ENCODE peak calls at places on chromosomes 12 and 14, in seven cellular contexts. S, F, E, X, H, V and Y are unnamed samples.

GRCh38 chr12:116863275-116863767 is 17.9 kb downstream of the HRK start:
- DNase-seq in S (peak), F (peak), E (peak), X (peak), H (peak), V (no peak), Y (no peak)

GRCh38 chr12:3432176-3432742 is 58.7 kb upstream of the PRMT8 start:
- DNase-seq in S (no peak), F (peak), E (no peak), X (peak), H (no peak), V (no peak), Y (no peak)

GRCh38 chr12:48489012-48489411 is 6.7 kb downstream of the C12orf54 start:
- DNase-seq in S (peak), F (no peak), E (peak), X (no peak), H (no peak), V (no peak), Y (no peak)

GRCh38 chr14:57921377-57921776 is 55.5 kb upstream of the SLC35F4 start:
- DNase-seq in S (no peak), F (no peak), E (no peak), X (no peak), H (no peak), V (no peak), Y (no peak)

GRCh38 chr12:54033106-54033979 is 493 bp downstream of the HOXC5 start:
- DNase-seq in S (peak), F (no peak), E (no peak), X (no peak), H (no peak), V (no peak), Y (no peak)

GRCh38 chr12:53532026-53532425 is 24.7 kb upstream of the NPFF start:
- DNase-seq in S (no peak), F (no peak), E (no peak), X (no peak), H (no peak), V (no peak), Y (no peak)

GRCh38 chr14:30921305-30921704 is 46.9 kb downstream of the COCH start:
- DNase-seq in S (no peak), F (no peak), E (peak), X (no peak), H (no peak), V (no peak), Y (no peak)

GRCh38 chr12:9347328-9348127 is 139.3 kb upstream of the PZP start:
- DNase-seq in S (peak), F (no peak), E (peak), X (peak), H (no peak), V (no peak), Y (no peak)

GRCh38 chr14:75595211-75595610 is 16.8 kb downstream of the FLVCR2 start:
- DNase-seq in S (no peak), F (no peak), E (peak), X (no peak), H (no peak), V (no peak), Y (no peak)

GRCh38 chr12:119202121-119202527 is 23.4 kb downstream of the HSPB8 start:
- DNase-seq in S (no peak), F (no peak), E (no peak), X (peak), H (peak), V (no peak), Y (no peak)

GRCh38 chr14:100694579-100695422 is 31.9 kb upstream of the DLK1 start:
- DNase-seq in S (no peak), F (no peak), E (no peak), X (no peak), H (no peak), V (no peak), Y (no peak)

GRCh38 chr12:47021298-47021697 is 58.1 kb upstream of the PCED1B start:
- DNase-seq in S (peak), F (peak), E (peak), X (no peak), H (no peak), V (peak), Y (peak)

GRCh38 chr14:34951286-34951685 is 31.5 kb upstream of the SRP54 start:
- DNase-seq in S (no peak), F (no peak), E (peak), X (no peak), H (no peak), V (no peak), Y (no peak)

GRCh38 chr12:26803552-26803951 is 29.4 kb downstream of the ITPR2 start:
- DNase-seq in S (peak), F (no peak), E (peak), X (no peak), H (no peak), V (no peak), Y (no peak)

GRCh38 chr12:124532947-124533346 is 34.5 kb downstream of the NCOR2 start:
- DNase-seq in S (no peak), F (no peak), E (no peak), X (no peak), H (no peak), V (no peak), Y (no peak)

DNA sequence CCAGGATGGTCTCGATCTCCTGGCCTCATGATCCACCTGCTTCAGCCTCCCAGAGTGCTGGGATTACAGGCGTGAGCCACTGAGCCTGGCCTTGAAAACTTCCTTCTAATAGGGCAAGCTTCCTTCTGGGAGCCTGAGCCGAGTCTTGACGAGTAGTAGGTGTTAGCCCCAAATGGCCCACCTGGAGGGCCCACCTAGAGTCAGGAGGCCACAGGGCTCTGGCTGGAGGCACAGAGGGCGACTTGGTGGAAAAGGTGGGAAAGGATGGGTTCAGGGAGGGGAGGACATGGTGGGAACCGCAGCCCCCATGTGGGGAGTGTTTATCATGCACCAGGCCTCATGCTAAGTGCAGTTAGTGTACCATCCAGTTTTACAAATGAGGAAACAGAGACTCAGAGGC is 3.0 kb upstream of the LRP1-AS start:
- DNase-seq in S (no peak), F (no peak), E (no peak), X (no peak), H (no peak), V (no peak), Y (no peak)
- H4K8ac ChIP-seq in S (no peak), F (no peak), E (no peak), X (no peak), H (no peak), V (no peak), Y (no peak)

GRCh38 chr14:21476526-21476924 is 234 bp downstream of the RAB2B start:
- DNase-seq in S (peak), F (no peak), E (no peak), X (no peak), H (no peak), V (no peak), Y (no peak)
- H3K4ac ChIP-seq in S (no peak), F (no peak), E (peak), X (no peak), H (no peak), V (peak), Y (no peak)

GRCh38 chr14:79016828-79017505 is 846.8 kb downstream of the NRXN3 start:
- DNase-seq in S (peak), F (no peak), E (peak), X (no peak), H (no peak), V (no peak), Y (no peak)

GRCh38 chr14:79017561-79017960 is 847.4 kb downstream of the NRXN3 start:
- DNase-seq in S (no peak), F (no peak), E (no peak), X (no peak), H (no peak), V (no peak), Y (no peak)

GRCh38 chr14:79011091-79011919 is 841.1 kb downstream of the NRXN3 start:
- DNase-seq in S (peak), F (peak), E (peak), X (peak), H (no peak), V (no peak), Y (peak)

GRCh38 chr14:79009286-79009685 is 839.1 kb downstream of the NRXN3 start:
- DNase-seq in S (no peak), F (no peak), E (no peak), X (no peak), H (no peak), V (no peak), Y (no peak)

GRCh38 chr14:79011920-79012204 is 841.7 kb downstream of the NRXN3 start:
- DNase-seq in S (no peak), F (no peak), E (no peak), X (no peak), H (no peak), V (no peak), Y (no peak)
- H3K27ac ChIP-seq in S (no peak), F (no peak), E (no peak), X (no peak), H (no peak), V (no peak), Y (no peak)

GRCh38 chr14:55851301-55851700 is 266.9 kb upstream of the PELI2 start:
- DNase-seq in S (no peak), F (peak), E (no peak), X (no peak), H (no peak), V (no peak), Y (no peak)
- H4K8ac ChIP-seq in S (no peak), F (no peak), E (peak), X (no peak), H (no peak), V (no peak), Y (no peak)

GRCh38 chr14:71703477-71703876 is 228.8 kb upstream of the RGS6 start:
- DNase-seq in S (peak), F (no peak), E (peak), X (no peak), H (no peak), V (no peak), Y (no peak)
- H3K4ac ChIP-seq in S (no peak), F (no peak), E (peak), X (no peak), H (no peak), V (no peak), Y (no peak)

GRCh38 chr14:81198651-81199050 is 22.1 kb downstream of the GTF2A1 start:
- DNase-seq in S (no peak), F (no peak), E (no peak), X (no peak), H (no peak), V (no peak), Y (no peak)

GRCh38 chr14:81200041-81200440 is 20.7 kb downstream of the GTF2A1 start:
- DNase-seq in S (no peak), F (no peak), E (no peak), X (no peak), H (no peak), V (no peak), Y (no peak)

GRCh38 chr14:81192594-81192993 is 28.2 kb downstream of the GTF2A1 start:
- DNase-seq in S (no peak), F (no peak), E (no peak), X (no peak), H (no peak), V (no peak), Y (no peak)

GRCh38 chr14:81199084-81199483 is 21.7 kb downstream of the GTF2A1 start:
- DNase-seq in S (no peak), F (no peak), E (no peak), X (no peak), H (no peak), V (no peak), Y (no peak)

GRCh38 chr14:81193924-81194633 is 26.7 kb downstream of the GTF2A1 start:
- DNase-seq in S (no peak), F (peak), E (no peak), X (no peak), H (no peak), V (no peak), Y (no peak)
- H3K27ac ChIP-seq in S (peak), F (no peak), E (no peak), X (no peak), H (no peak), V (no peak), Y (no peak)

GRCh38 chr12:39966738-39967137 is 139.1 kb downstream of the SLC2A13 start:
- DNase-seq in S (no peak), F (no peak), E (no peak), X (no peak), H (no peak), V (no peak), Y (no peak)

GRCh38 chr12:39971348-39971747 is 134.5 kb downstream of the SLC2A13 start:
- DNase-seq in S (no peak), F (no peak), E (no peak), X (no peak), H (no peak), V (no peak), Y (no peak)

GRCh38 chr12:39972119-39972518 is 133.8 kb downstream of the SLC2A13 start:
- DNase-seq in S (peak), F (peak), E (no peak), X (no peak), H (no peak), V (no peak), Y (no peak)

GRCh38 chr12:39966251-39966650 is 139.6 kb downstream of the SLC2A13 start:
- DNase-seq in S (no peak), F (no peak), E (no peak), X (no peak), H (no peak), V (no peak), Y (no peak)
- H4K8ac ChIP-seq in S (no peak), F (no peak), E (no peak), X (no peak), H (no peak), V (no peak), Y (no peak)

GRCh38 chr12:72444566-72444965 is 172.4 kb downstream of the TRHDE start:
- DNase-seq in S (no peak), F (no peak), E (no peak), X (no peak), H (no peak), V (no peak), Y (no peak)

GRCh38 chr12:72453079-72453478 is 180.9 kb downstream of the TRHDE start:
- DNase-seq in S (no peak), F (no peak), E (no peak), X (no peak), H (no peak), V (no peak), Y (no peak)

GRCh38 chr12:72444125-72444524 is 172.0 kb downstream of the TRHDE start:
- DNase-seq in S (no peak), F (no peak), E (no peak), X (no peak), H (no peak), V (no peak), Y (no peak)

GRCh38 chr12:72448089-72448488 is 175.9 kb downstream of the TRHDE start:
- DNase-seq in S (peak), F (no peak), E (peak), X (no peak), H (no peak), V (no peak), Y (no peak)

DNA sequence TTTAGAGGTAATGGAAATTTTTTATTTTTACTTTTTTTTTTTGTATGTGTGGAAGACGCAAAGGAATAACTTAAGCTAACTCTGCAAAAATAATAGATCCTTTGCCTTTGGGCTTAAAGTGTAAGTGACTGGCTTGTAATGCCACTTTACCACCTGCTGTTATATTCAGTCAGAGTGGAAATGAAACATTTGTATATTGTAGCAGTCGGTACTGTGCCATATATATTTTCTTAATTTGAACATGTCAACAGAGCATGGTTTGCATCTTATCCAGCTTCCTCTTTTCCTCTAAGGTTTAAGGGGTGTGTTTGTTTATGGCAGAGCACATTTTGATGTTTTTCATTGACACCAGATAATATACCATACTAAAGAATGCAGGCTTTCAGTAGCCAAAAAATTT is 176.6 kb downstream of the TRHDE start:
- DNase-seq in S (no peak), F (no peak), E (no peak), X (no peak), H (no peak), V (no peak), Y (no peak)
- H3K4ac ChIP-seq in S (no peak), F (no peak), E (no peak), X (no peak), H (no peak), V (no peak), Y (no peak)